ENCODE peak calls at places on chromosomes 6 and 20, in five cellular contexts. One of them, this sample, is unnamed.

GRCh38 chr6:130632288-130632687 is 194.9 kb upstream of the SMLR1 start:
- DNase-seq in heart left ventricle: peak
- DNase-seq in RWPE1: no peak
- DNase-seq in nephron progenitor cell: peak
- DNase-seq in fibroblast of the aortic adventitia: peak
- DNase-seq in this sample: no peak

GRCh38 chr6:84033523-84034451 is at the start of gene MRAP2:
- DNase-seq in fibroblast of the aortic adventitia: no peak
- DNase-seq in heart left ventricle: no peak
- DNase-seq in RWPE1: peak
- DNase-seq in nephron progenitor cell: peak
- DNase-seq in this sample: peak

GRCh38 chr6:88490865-88491264 is 324.7 kb upstream of the CNR1 start:
- DNase-seq in RWPE1: no peak
- DNase-seq in fibroblast of the aortic adventitia: peak
- DNase-seq in nephron progenitor cell: no peak
- DNase-seq in heart left ventricle: no peak
- DNase-seq in this sample: peak

GRCh38 chr20:10646006-10646405 is 27.8 kb downstream of the JAG1 start:
- DNase-seq in nephron progenitor cell: no peak
- DNase-seq in fibroblast of the aortic adventitia: no peak
- DNase-seq in RWPE1: no peak
- DNase-seq in heart left ventricle: no peak
- DNase-seq in this sample: no peak

GRCh38 chr20:39822667-39823066 is 860.5 kb downstream of the DHX35 start:
- DNase-seq in fibroblast of the aortic adventitia: peak
- DNase-seq in nephron progenitor cell: no peak
- DNase-seq in RWPE1: no peak
- DNase-seq in heart left ventricle: no peak
- DNase-seq in this sample: peak

GRCh38 chr6:63856271-63856670 is 220.7 kb downstream of the PHF3 start:
- DNase-seq in fibroblast of the aortic adventitia: no peak
- DNase-seq in nephron progenitor cell: no peak
- DNase-seq in heart left ventricle: no peak
- DNase-seq in RWPE1: no peak
- DNase-seq in this sample: no peak

GRCh38 chr20:21289651-21290050 is 13.5 kb upstream of the XRN2 start:
- DNase-seq in heart left ventricle: no peak
- DNase-seq in fibroblast of the aortic adventitia: peak
- DNase-seq in RWPE1: no peak
- DNase-seq in nephron progenitor cell: no peak
- DNase-seq in this sample: no peak

GRCh38 chr6:100460650-100461204 is 4.0 kb downstream of the SIM1 start:
- DNase-seq in fibroblast of the aortic adventitia: no peak
- DNase-seq in nephron progenitor cell: no peak
- DNase-seq in RWPE1: no peak
- DNase-seq in heart left ventricle: no peak
- DNase-seq in this sample: peak

GRCh38 chr6:150347845-150348244 is 21.0 kb upstream of the IYD start:
- DNase-seq in nephron progenitor cell: no peak
- DNase-seq in heart left ventricle: no peak
- DNase-seq in fibroblast of the aortic adventitia: no peak
- DNase-seq in RWPE1: no peak
- DNase-seq in this sample: no peak

GRCh38 chr6:25448965-25449538 is 169.9 kb downstream of the CARMIL1 start:
- DNase-seq in heart left ventricle: no peak
- DNase-seq in nephron progenitor cell: no peak
- DNase-seq in RWPE1: peak
- DNase-seq in fibroblast of the aortic adventitia: no peak
- DNase-seq in this sample: peak

GRCh38 chr6:13384966-13385365 is 56.6 kb upstream of the TBC1D7 start:
- DNase-seq in fibroblast of the aortic adventitia: no peak
- DNase-seq in heart left ventricle: peak
- DNase-seq in RWPE1: no peak
- DNase-seq in nephron progenitor cell: no peak
- DNase-seq in this sample: no peak

GRCh38 chr6:106334646-106335448 is 9.3 kb upstream of the ATG5 start:
- DNase-seq in RWPE1: peak
- DNase-seq in heart left ventricle: peak
- DNase-seq in fibroblast of the aortic adventitia: peak
- DNase-seq in nephron progenitor cell: peak
- DNase-seq in this sample: peak

GRCh38 chr6:30752164-30752927 is 8.0 kb upstream of the IER3 start:
- DNase-seq in fibroblast of the aortic adventitia: peak
- DNase-seq in heart left ventricle: peak
- DNase-seq in nephron progenitor cell: no peak
- DNase-seq in RWPE1: peak
- DNase-seq in this sample: peak

GRCh38 chr6:98834060-98835031 is at the start of gene POU3F2:
- DNase-seq in heart left ventricle: peak
- DNase-seq in fibroblast of the aortic adventitia: peak
- DNase-seq in RWPE1: peak
- DNase-seq in nephron progenitor cell: peak
- DNase-seq in this sample: peak

GRCh38 chr6:28600188-28600587 is 74.5 kb downstream of the GPX5 start:
- DNase-seq in RWPE1: no peak
- DNase-seq in fibroblast of the aortic adventitia: no peak
- DNase-seq in nephron progenitor cell: no peak
- DNase-seq in heart left ventricle: no peak
- DNase-seq in this sample: no peak

GRCh38 chr20:54221383-54221782 is 13.5 kb downstream of the PFDN4 start:
- DNase-seq in nephron progenitor cell: no peak
- DNase-seq in heart left ventricle: no peak
- DNase-seq in RWPE1: no peak
- DNase-seq in fibroblast of the aortic adventitia: no peak
- DNase-seq in this sample: peak

GRCh38 chr20:41030536-41031242 is 2.1 kb downstream of the TOP1 start:
- DNase-seq in RWPE1: peak
- DNase-seq in nephron progenitor cell: no peak
- DNase-seq in fibroblast of the aortic adventitia: peak
- DNase-seq in heart left ventricle: no peak
- DNase-seq in this sample: peak

GRCh38 chr6:165774903-165775608 is 112.0 kb upstream of the PDE10A start:
- DNase-seq in nephron progenitor cell: peak
- DNase-seq in RWPE1: no peak
- DNase-seq in heart left ventricle: peak
- DNase-seq in fibroblast of the aortic adventitia: peak
- DNase-seq in this sample: no peak

GRCh38 chr6:109260126-109260525 is 122.1 kb downstream of the CD164 start:
- DNase-seq in nephron progenitor cell: no peak
- DNase-seq in heart left ventricle: no peak
- DNase-seq in fibroblast of the aortic adventitia: peak
- DNase-seq in RWPE1: no peak
- DNase-seq in this sample: no peak

GRCh38 chr6:75374913-75375530 is 90.4 kb upstream of the TMEM30A start:
- DNase-seq in RWPE1: no peak
- DNase-seq in nephron progenitor cell: peak
- DNase-seq in heart left ventricle: no peak
- DNase-seq in fibroblast of the aortic adventitia: no peak
- DNase-seq in this sample: no peak

GRCh38 chr6:122931916-122932315 is 64.1 kb upstream of the CLVS2 start:
- DNase-seq in nephron progenitor cell: no peak
- DNase-seq in heart left ventricle: no peak
- DNase-seq in fibroblast of the aortic adventitia: no peak
- DNase-seq in RWPE1: no peak
- DNase-seq in this sample: peak

GRCh38 chr6:146847426-146847825 is 248.7 kb downstream of the ADGB start:
- DNase-seq in fibroblast of the aortic adventitia: peak
- DNase-seq in RWPE1: no peak
- DNase-seq in heart left ventricle: no peak
- DNase-seq in nephron progenitor cell: no peak
- DNase-seq in this sample: no peak

GRCh38 chr6:25173232-25173631 is 105.9 kb upstream of the CARMIL1 start:
- DNase-seq in nephron progenitor cell: no peak
- DNase-seq in fibroblast of the aortic adventitia: no peak
- DNase-seq in RWPE1: no peak
- DNase-seq in heart left ventricle: no peak
- DNase-seq in this sample: no peak

GRCh38 chr6:1854296-1854695 is 244.6 kb downstream of the FOXC1 start:
- DNase-seq in fibroblast of the aortic adventitia: no peak
- DNase-seq in RWPE1: no peak
- DNase-seq in nephron progenitor cell: no peak
- DNase-seq in heart left ventricle: no peak
- DNase-seq in this sample: no peak

GRCh38 chr6:135213616-135214015 is 32.5 kb downstream of the MYB start:
- DNase-seq in fibroblast of the aortic adventitia: no peak
- DNase-seq in RWPE1: no peak
- DNase-seq in nephron progenitor cell: no peak
- DNase-seq in heart left ventricle: no peak
- DNase-seq in this sample: no peak

GRCh38 chr6:13404115-13404891 is 76.0 kb upstream of the TBC1D7 start:
- DNase-seq in nephron progenitor cell: no peak
- DNase-seq in heart left ventricle: peak
- DNase-seq in RWPE1: no peak
- DNase-seq in fibroblast of the aortic adventitia: peak
- DNase-seq in this sample: peak

DNA sequence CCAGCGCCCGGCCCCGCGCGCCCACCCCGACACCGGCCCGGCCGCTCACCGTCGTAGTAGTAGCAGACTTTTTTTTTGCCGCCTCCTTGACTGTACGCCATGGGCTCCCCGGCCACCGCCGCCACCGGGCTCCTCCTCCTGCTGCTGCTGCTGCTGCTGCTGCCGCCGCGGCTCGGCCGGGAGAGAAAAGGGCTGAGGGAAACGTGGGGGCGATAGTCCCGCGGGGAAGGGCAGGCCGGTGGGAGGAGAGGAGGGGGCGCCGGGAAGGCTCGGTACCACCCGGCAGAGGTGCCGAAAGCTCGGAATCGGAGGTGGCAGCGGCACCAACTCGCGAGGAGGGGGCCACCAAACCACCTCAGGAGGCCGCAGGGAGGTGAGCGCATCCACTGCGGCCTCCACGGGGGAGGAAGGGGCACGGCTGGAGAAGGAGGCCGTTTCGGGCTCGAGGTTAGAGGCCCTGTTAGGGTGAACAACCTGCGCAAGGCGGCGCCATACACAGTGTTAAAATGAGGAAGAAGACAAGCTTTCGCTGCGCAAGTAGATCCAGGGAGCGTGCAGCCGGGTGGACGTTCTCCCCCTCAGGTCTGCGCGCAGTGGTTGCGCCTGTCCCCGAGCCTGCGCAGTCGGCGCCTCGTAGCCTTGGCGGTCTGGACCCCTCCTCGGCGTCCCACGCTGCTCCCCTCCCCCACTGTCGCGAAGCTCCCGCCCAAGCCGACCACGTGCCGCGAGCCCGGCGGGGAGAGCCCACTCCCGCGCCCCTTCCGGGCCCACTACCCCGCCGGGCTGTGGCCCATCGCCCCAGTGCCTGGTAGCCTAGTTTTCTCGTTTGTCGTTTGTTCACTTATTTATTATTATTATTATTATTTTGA is at the start of gene HDAC2:
- DNase-seq in nephron progenitor cell: peak
- DNase-seq in fibroblast of the aortic adventitia: peak
- DNase-seq in RWPE1: peak
- DNase-seq in heart left ventricle: peak
- DNase-seq in this sample: peak
- TF ChIP-seq CTCF in nephron progenitor cell: no peak
- TF ChIP-seq CTCF in fibroblast of the aortic adventitia: no peak
- TF ChIP-seq CTCF in RWPE1: no peak
- TF ChIP-seq CTCF in heart left ventricle: no peak
- TF ChIP-seq CTCF in this sample: no peak

GRCh38 chr6:52504778-52505127 is 72.1 kb downstream of the TRAM2 start:
- DNase-seq in fibroblast of the aortic adventitia: no peak
- DNase-seq in heart left ventricle: no peak
- DNase-seq in RWPE1: no peak
- DNase-seq in nephron progenitor cell: no peak
- DNase-seq in this sample: no peak

GRCh38 chr6:52503853-52504777 is 72.7 kb downstream of the TRAM2 start:
- DNase-seq in fibroblast of the aortic adventitia: peak
- DNase-seq in heart left ventricle: peak
- DNase-seq in nephron progenitor cell: no peak
- DNase-seq in RWPE1: peak
- DNase-seq in this sample: peak

GRCh38 chr6:52502306-52503029 is 74.4 kb downstream of the TRAM2 start:
- DNase-seq in RWPE1: no peak
- DNase-seq in fibroblast of the aortic adventitia: no peak
- DNase-seq in heart left ventricle: no peak
- DNase-seq in nephron progenitor cell: no peak
- DNase-seq in this sample: no peak

GRCh38 chr6:52505726-52506501 is 70.9 kb downstream of the TRAM2 start:
- DNase-seq in nephron progenitor cell: no peak
- DNase-seq in fibroblast of the aortic adventitia: no peak
- DNase-seq in RWPE1: no peak
- DNase-seq in heart left ventricle: no peak
- DNase-seq in this sample: no peak

GRCh38 chr6:52503344-52503747 is 73.5 kb downstream of the TRAM2 start:
- DNase-seq in heart left ventricle: peak
- DNase-seq in fibroblast of the aortic adventitia: no peak
- DNase-seq in nephron progenitor cell: peak
- DNase-seq in RWPE1: peak
- DNase-seq in this sample: no peak
- TF ChIP-seq CTCF in heart left ventricle: no peak
- TF ChIP-seq CTCF in fibroblast of the aortic adventitia: peak
- TF ChIP-seq CTCF in nephron progenitor cell: no peak
- TF ChIP-seq CTCF in RWPE1: no peak
- TF ChIP-seq CTCF in this sample: no peak

GRCh38 chr6:36874443-36875249 is at the start of gene PPIL1:
- DNase-seq in nephron progenitor cell: peak
- DNase-seq in heart left ventricle: peak
- DNase-seq in fibroblast of the aortic adventitia: peak
- DNase-seq in RWPE1: peak
- DNase-seq in this sample: peak

GRCh38 chr6:36873115-36873514 is 1.5 kb downstream of the PPIL1 start:
- DNase-seq in fibroblast of the aortic adventitia: no peak
- DNase-seq in nephron progenitor cell: no peak
- DNase-seq in heart left ventricle: no peak
- DNase-seq in RWPE1: no peak
- DNase-seq in this sample: no peak

GRCh38 chr6:36875250-36875633 is 639 bp upstream of the PPIL1 start:
- DNase-seq in heart left ventricle: no peak
- DNase-seq in nephron progenitor cell: no peak
- DNase-seq in RWPE1: no peak
- DNase-seq in fibroblast of the aortic adventitia: no peak
- DNase-seq in this sample: no peak

GRCh38 chr6:36874016-36874442 is 574 bp downstream of the PPIL1 start:
- DNase-seq in RWPE1: peak
- DNase-seq in nephron progenitor cell: no peak
- DNase-seq in heart left ventricle: no peak
- DNase-seq in fibroblast of the aortic adventitia: peak
- DNase-seq in this sample: peak

DNA sequence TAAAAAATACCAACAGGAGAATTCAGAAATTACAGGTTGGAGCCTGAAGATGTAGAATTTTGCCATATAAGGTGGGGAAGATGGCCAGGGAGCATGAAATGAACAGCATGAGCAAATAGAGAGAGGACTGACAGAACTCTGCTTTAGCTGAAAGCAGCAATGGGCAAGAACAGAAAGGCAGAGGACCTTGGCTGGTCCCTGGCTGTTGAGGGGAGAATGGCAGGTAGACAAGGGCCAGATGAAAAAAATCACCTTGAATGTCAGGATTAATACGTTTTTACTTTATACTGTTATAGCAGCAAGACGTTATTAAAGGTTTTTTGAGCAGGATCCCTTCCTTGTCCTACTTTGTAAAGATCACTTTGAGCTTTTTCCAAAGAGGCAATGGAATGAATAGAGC is 991 bp downstream of the PPIL1 start:
- DNase-seq in fibroblast of the aortic adventitia: no peak
- DNase-seq in nephron progenitor cell: no peak
- DNase-seq in RWPE1: no peak
- DNase-seq in heart left ventricle: no peak
- DNase-seq in this sample: peak
- TF ChIP-seq CTCF in fibroblast of the aortic adventitia: no peak
- TF ChIP-seq CTCF in nephron progenitor cell: no peak
- TF ChIP-seq CTCF in RWPE1: peak
- TF ChIP-seq CTCF in heart left ventricle: no peak
- TF ChIP-seq CTCF in this sample: no peak

GRCh38 chr6:124480021-124480430 is 482.2 kb upstream of the RNF217 start:
- DNase-seq in RWPE1: no peak
- DNase-seq in fibroblast of the aortic adventitia: no peak
- DNase-seq in nephron progenitor cell: no peak
- DNase-seq in heart left ventricle: no peak
- DNase-seq in this sample: peak
- TF ChIP-seq CTCF in RWPE1: no peak
- TF ChIP-seq CTCF in fibroblast of the aortic adventitia: no peak
- TF ChIP-seq CTCF in nephron progenitor cell: no peak
- TF ChIP-seq CTCF in heart left ventricle: no peak
- TF ChIP-seq CTCF in this sample: no peak